ENCODE peak calls at places on chromosome 9, in nine cellular contexts. One of them, this sample, is unnamed.

GRCh38 chr9:87102131-87102530 is 154.8 kb upstream of the GAS1 start:
- DNase-seq in GM23248: no peak
- DNase-seq in GM23338: no peak
- DNase-seq in MM.1S: no peak
- DNase-seq in SK-N-SH: no peak
- DNase-seq in hepatocyte: no peak
- DNase-seq in OCI-LY7: no peak
- DNase-seq in PC-3: no peak
- DNase-seq in HCT116: no peak
- DNase-seq in this sample: no peak

GRCh38 chr9:127833555-127833954 is 20.9 kb downstream of the ENG start:
- DNase-seq in GM23248: peak; percentile 91
- DNase-seq in GM23338: no peak
- DNase-seq in MM.1S: no peak
- DNase-seq in SK-N-SH: no peak
- DNase-seq in hepatocyte: no peak
- DNase-seq in OCI-LY7: no peak
- DNase-seq in PC-3: no peak
- DNase-seq in HCT116: no peak
- DNase-seq in this sample: no peak

GRCh38 chr9:127213859-127214258 is 50.7 kb upstream of the GARNL3 start:
- DNase-seq in GM23248: no peak
- DNase-seq in GM23338: no peak
- DNase-seq in MM.1S: no peak
- DNase-seq in SK-N-SH: no peak
- DNase-seq in hepatocyte: no peak
- DNase-seq in OCI-LY7: no peak
- DNase-seq in PC-3: no peak
- DNase-seq in HCT116: no peak
- DNase-seq in this sample: no peak

GRCh38 chr9:101354765-101355708 is 29.8 kb downstream of the BAAT start:
- DNase-seq in GM23248: no peak
- DNase-seq in GM23338: no peak
- DNase-seq in MM.1S: no peak
- DNase-seq in SK-N-SH: no peak
- DNase-seq in hepatocyte: peak; percentile 20
- DNase-seq in OCI-LY7: no peak
- DNase-seq in PC-3: no peak
- DNase-seq in HCT116: no peak
- DNase-seq in this sample: no peak

GRCh38 chr9:127987103-127987614 is 6.4 kb upstream of the EEIG1 start:
- DNase-seq in GM23248: peak; percentile 87
- DNase-seq in GM23338: no peak
- DNase-seq in MM.1S: no peak
- DNase-seq in SK-N-SH: no peak
- DNase-seq in hepatocyte: peak; percentile 18
- DNase-seq in OCI-LY7: no peak
- DNase-seq in PC-3: peak; percentile 91
- DNase-seq in HCT116: no peak
- DNase-seq in this sample: no peak

GRCh38 chr9:92807757-92808725 is 43.4 kb upstream of the BICD2 start:
- DNase-seq in GM23248: peak; percentile 16
- DNase-seq in GM23338: peak; percentile 57
- DNase-seq in MM.1S: peak; percentile 60
- DNase-seq in SK-N-SH: peak; percentile 47
- DNase-seq in hepatocyte: no peak
- DNase-seq in OCI-LY7: no peak
- DNase-seq in PC-3: no peak
- DNase-seq in HCT116: no peak
- DNase-seq in this sample: peak; percentile 36

GRCh38 chr9:30476826-30477225 is 1907.6 kb upstream of the ACO1 start:
- DNase-seq in GM23248: no peak
- DNase-seq in GM23338: no peak
- DNase-seq in MM.1S: no peak
- DNase-seq in SK-N-SH: no peak
- DNase-seq in hepatocyte: no peak
- DNase-seq in OCI-LY7: no peak
- DNase-seq in PC-3: no peak
- DNase-seq in HCT116: no peak
- DNase-seq in this sample: no peak

GRCh38 chr9:103997861-103998370 is 96.2 kb upstream of the SMC2 start:
- DNase-seq in GM23248: no peak
- DNase-seq in GM23338: no peak
- DNase-seq in MM.1S: no peak
- DNase-seq in SK-N-SH: no peak
- DNase-seq in hepatocyte: no peak
- DNase-seq in OCI-LY7: no peak
- DNase-seq in PC-3: no peak
- DNase-seq in HCT116: no peak
- DNase-seq in this sample: no peak

GRCh38 chr9:133269537-133270357 is 5.3 kb downstream of the ABO start:
- DNase-seq in GM23248: no peak
- DNase-seq in GM23338: no peak
- DNase-seq in MM.1S: no peak
- DNase-seq in SK-N-SH: no peak
- DNase-seq in hepatocyte: no peak
- DNase-seq in OCI-LY7: no peak
- DNase-seq in PC-3: no peak
- DNase-seq in HCT116: no peak
- DNase-seq in this sample: no peak

GRCh38 chr9:129702563-129702962 is 37.1 kb downstream of the PRRX2 start:
- DNase-seq in GM23248: peak; percentile 97
- DNase-seq in GM23338: no peak
- DNase-seq in MM.1S: no peak
- DNase-seq in SK-N-SH: no peak
- DNase-seq in hepatocyte: peak; percentile 58
- DNase-seq in OCI-LY7: no peak
- DNase-seq in PC-3: peak; percentile 26
- DNase-seq in HCT116: no peak
- DNase-seq in this sample: no peak

GRCh38 chr9:129703121-129703520 is 37.7 kb downstream of the PRRX2 start:
- DNase-seq in GM23248: peak; percentile 56
- DNase-seq in GM23338: no peak
- DNase-seq in MM.1S: no peak
- DNase-seq in SK-N-SH: no peak
- DNase-seq in hepatocyte: no peak
- DNase-seq in OCI-LY7: no peak
- DNase-seq in PC-3: no peak
- DNase-seq in HCT116: no peak
- DNase-seq in this sample: no peak

GRCh38 chr9:129701054-129701453 is 35.6 kb downstream of the PRRX2 start:
- DNase-seq in GM23248: no peak
- DNase-seq in GM23338: no peak
- DNase-seq in MM.1S: no peak
- DNase-seq in SK-N-SH: no peak
- DNase-seq in hepatocyte: no peak
- DNase-seq in OCI-LY7: no peak
- DNase-seq in PC-3: no peak
- DNase-seq in HCT116: no peak
- DNase-seq in this sample: no peak

GRCh38 chr9:129703667-129704355 is 38.4 kb downstream of the PRRX2 start:
- DNase-seq in GM23248: peak; percentile 95
- DNase-seq in GM23338: no peak
- DNase-seq in MM.1S: no peak
- DNase-seq in SK-N-SH: no peak
- DNase-seq in hepatocyte: no peak
- DNase-seq in OCI-LY7: no peak
- DNase-seq in PC-3: no peak
- DNase-seq in HCT116: no peak
- DNase-seq in this sample: no peak

DNA sequence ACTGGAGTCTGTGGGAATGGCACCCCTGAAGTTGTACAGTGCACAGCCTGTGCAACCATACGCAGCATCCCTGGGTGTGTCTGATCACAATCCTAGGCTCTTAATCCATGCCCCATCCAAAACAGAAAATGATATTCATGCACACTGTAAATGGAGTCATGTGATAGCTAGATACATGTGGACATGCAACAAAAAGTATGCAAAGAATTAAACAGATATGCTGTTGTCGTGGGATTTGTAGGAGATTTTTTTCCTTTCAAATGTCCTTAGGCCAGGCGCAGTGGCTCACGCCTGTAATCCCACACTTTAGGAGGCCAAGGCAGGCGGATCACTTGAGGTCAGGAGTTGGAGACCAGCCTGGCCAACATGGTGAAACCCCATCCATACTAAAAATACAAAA is 36.1 kb downstream of the PRRX2 start:
- DNase-seq in GM23248: no peak
- DNase-seq in GM23338: no peak
- DNase-seq in MM.1S: no peak
- DNase-seq in SK-N-SH: no peak
- DNase-seq in hepatocyte: no peak
- DNase-seq in OCI-LY7: no peak
- DNase-seq in PC-3: no peak
- DNase-seq in HCT116: no peak
- DNase-seq in this sample: no peak
- H3K27ac ChIP-seq in GM23248: peak overlapping the region; percentile 100
- H3K27ac ChIP-seq in GM23338: no peak overlapping the region
- H3K27ac ChIP-seq in MM.1S: no peak overlapping the region
- H3K27ac ChIP-seq in SK-N-SH: no peak overlapping the region
- H3K27ac ChIP-seq in hepatocyte: peak overlapping the region; percentile 88
- H3K27ac ChIP-seq in OCI-LY7: no peak overlapping the region
- H3K27ac ChIP-seq in PC-3: no peak overlapping the region
- H3K27ac ChIP-seq in HCT116: no peak overlapping the region
- H3K27ac ChIP-seq in this sample: no peak overlapping the region

GRCh38 chr9:90848866-90849265 is 47.2 kb downstream of the SYK start:
- DNase-seq in GM23248: no peak
- DNase-seq in GM23338: no peak
- DNase-seq in MM.1S: no peak
- DNase-seq in SK-N-SH: no peak
- DNase-seq in hepatocyte: no peak
- DNase-seq in OCI-LY7: no peak
- DNase-seq in PC-3: no peak
- DNase-seq in HCT116: no peak
- DNase-seq in this sample: no peak

GRCh38 chr9:90846770-90847419 is 45.3 kb downstream of the SYK start:
- DNase-seq in GM23248: no peak
- DNase-seq in GM23338: no peak
- DNase-seq in MM.1S: no peak
- DNase-seq in SK-N-SH: no peak
- DNase-seq in hepatocyte: no peak
- DNase-seq in OCI-LY7: no peak
- DNase-seq in PC-3: no peak
- DNase-seq in HCT116: no peak
- DNase-seq in this sample: no peak

GRCh38 chr9:90851444-90851843 is 49.8 kb downstream of the SYK start:
- DNase-seq in GM23248: no peak
- DNase-seq in GM23338: peak; percentile 8
- DNase-seq in MM.1S: no peak
- DNase-seq in SK-N-SH: no peak
- DNase-seq in hepatocyte: no peak
- DNase-seq in OCI-LY7: no peak
- DNase-seq in PC-3: no peak
- DNase-seq in HCT116: no peak
- DNase-seq in this sample: no peak

GRCh38 chr9:90843530-90843929 is 41.9 kb downstream of the SYK start:
- DNase-seq in GM23248: no peak
- DNase-seq in GM23338: no peak
- DNase-seq in MM.1S: no peak
- DNase-seq in SK-N-SH: no peak
- DNase-seq in hepatocyte: no peak
- DNase-seq in OCI-LY7: no peak
- DNase-seq in PC-3: no peak
- DNase-seq in HCT116: no peak
- DNase-seq in this sample: no peak

DNA sequence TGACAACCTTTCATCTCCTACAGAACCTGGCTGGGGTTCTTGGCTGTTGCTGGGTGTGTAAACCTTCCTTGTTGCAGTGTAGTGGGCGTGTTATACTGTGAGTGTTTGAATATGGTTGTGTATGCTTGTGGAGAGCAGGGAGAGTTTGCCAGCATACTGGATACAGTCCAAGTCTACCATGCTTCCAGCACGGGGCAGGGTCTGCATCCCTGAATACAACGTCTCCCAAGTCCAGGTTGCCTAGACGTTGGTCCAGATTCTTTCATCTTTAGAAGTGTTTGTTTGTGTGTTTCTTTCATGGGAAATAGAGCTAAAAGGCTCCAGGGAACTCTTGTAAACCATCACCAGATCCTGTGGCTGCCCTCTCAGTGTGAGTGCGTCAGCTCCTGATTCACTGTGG is 46.4 kb downstream of the SYK start:
- DNase-seq in GM23248: no peak
- DNase-seq in GM23338: no peak
- DNase-seq in MM.1S: no peak
- DNase-seq in SK-N-SH: no peak
- DNase-seq in hepatocyte: no peak
- DNase-seq in OCI-LY7: no peak
- DNase-seq in PC-3: no peak
- DNase-seq in HCT116: no peak
- DNase-seq in this sample: no peak
- H3K4me3 ChIP-seq in GM23248: no peak overlapping the region
- H3K4me3 ChIP-seq in GM23338: no peak overlapping the region
- H3K4me3 ChIP-seq in MM.1S: no peak overlapping the region
- H3K4me3 ChIP-seq in SK-N-SH: no peak overlapping the region
- H3K4me3 ChIP-seq in hepatocyte: no peak overlapping the region
- H3K4me3 ChIP-seq in OCI-LY7: no peak overlapping the region
- H3K4me3 ChIP-seq in PC-3: no peak overlapping the region
- H3K4me3 ChIP-seq in HCT116: no peak overlapping the region
- H3K4me3 ChIP-seq in this sample: no peak overlapping the region

DNA sequence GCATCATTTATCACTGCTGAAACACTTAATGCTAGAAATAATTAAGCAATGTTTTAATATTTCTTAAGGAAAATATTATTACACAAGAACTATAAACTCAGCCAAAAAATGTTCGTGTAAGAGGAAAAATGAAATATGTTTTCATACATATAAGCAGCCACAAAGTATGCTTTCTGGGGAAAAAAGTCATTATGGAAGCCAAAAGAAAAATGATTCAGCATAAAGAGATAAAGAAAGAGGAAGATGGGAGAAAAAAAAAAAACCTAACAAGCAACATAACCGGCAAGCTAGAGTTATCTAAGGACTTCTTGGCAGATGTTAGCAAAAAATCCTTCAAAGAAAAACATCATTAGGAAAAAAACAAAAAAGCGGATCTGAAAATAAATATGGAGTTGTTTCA is 179.1 kb downstream of the MUSK start:
- DNase-seq in GM23248: peak; percentile 6
- DNase-seq in GM23338: no peak
- DNase-seq in MM.1S: no peak
- DNase-seq in SK-N-SH: no peak
- DNase-seq in hepatocyte: no peak
- DNase-seq in OCI-LY7: no peak
- DNase-seq in PC-3: no peak
- DNase-seq in HCT116: no peak
- DNase-seq in this sample: no peak
- TF ChIP-seq EZH2phosphoT487 in GM23248: no peak
- TF ChIP-seq EZH2phosphoT487 in GM23338: no peak
- TF ChIP-seq EZH2phosphoT487 in MM.1S: no peak
- TF ChIP-seq EZH2phosphoT487 in SK-N-SH: no peak
- TF ChIP-seq EZH2phosphoT487 in hepatocyte: no peak
- TF ChIP-seq EZH2phosphoT487 in OCI-LY7: no peak
- TF ChIP-seq EZH2phosphoT487 in PC-3: no peak
- TF ChIP-seq EZH2phosphoT487 in HCT116: no peak
- TF ChIP-seq EZH2phosphoT487 in this sample: no peak

DNA sequence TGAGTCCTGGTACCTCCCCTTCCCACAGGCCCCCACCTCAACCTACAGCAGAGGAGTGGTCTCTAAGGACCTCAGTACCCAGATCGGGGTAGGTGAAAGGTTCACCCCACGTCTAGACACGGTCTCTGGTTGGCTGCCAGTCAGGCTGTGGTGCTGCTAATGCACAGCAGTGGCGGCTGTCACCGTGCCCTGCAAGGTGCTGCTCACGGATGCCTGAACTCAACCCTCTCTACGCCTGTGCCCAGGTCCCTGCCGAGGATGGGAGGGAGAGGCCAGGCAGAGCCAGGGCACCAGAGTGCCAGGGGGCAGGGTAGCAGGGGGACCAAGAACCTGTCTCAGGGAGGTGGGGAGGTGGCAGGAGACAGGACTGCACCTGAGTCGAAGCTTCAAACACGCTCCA is 14.3 kb downstream of the IER5L start:
- DNase-seq in GM23248: no peak
- DNase-seq in GM23338: no peak
- DNase-seq in MM.1S: no peak
- DNase-seq in SK-N-SH: no peak
- DNase-seq in hepatocyte: no peak
- DNase-seq in OCI-LY7: no peak
- DNase-seq in PC-3: no peak
- DNase-seq in HCT116: no peak
- DNase-seq in this sample: no peak
- H3K27ac ChIP-seq in GM23248: peak overlapping the region; percentile 33
- H3K27ac ChIP-seq in GM23338: no peak overlapping the region
- H3K27ac ChIP-seq in MM.1S: no peak overlapping the region
- H3K27ac ChIP-seq in SK-N-SH: no peak overlapping the region
- H3K27ac ChIP-seq in hepatocyte: peak overlapping the region; percentile 76
- H3K27ac ChIP-seq in OCI-LY7: no peak overlapping the region
- H3K27ac ChIP-seq in PC-3: no peak overlapping the region
- H3K27ac ChIP-seq in HCT116: peak overlapping the region; percentile 33
- H3K27ac ChIP-seq in this sample: no peak overlapping the region

This sample was measured in neural progenitor cell.